ENCODE peak calls at places on chromosomes 6 and 20, in six cellular contexts. One of them, this sample, is unnamed.

GRCh38 chr6:34284563-34285545 is 36.0 kb upstream of the SMIM29 start:
- DNase-seq in left lung: peak
- DNase-seq in cerebellar cortex: no peak
- DNase-seq in anterior cingulate cortex: peak
- DNase-seq in tibial artery: peak
- DNase-seq in AG20443: peak
- DNase-seq in this sample: no peak

GRCh38 chr6:156013155-156013554 is 557.5 kb upstream of the NOX3 start:
- DNase-seq in left lung: no peak
- DNase-seq in cerebellar cortex: no peak
- DNase-seq in anterior cingulate cortex: no peak
- DNase-seq in tibial artery: no peak
- DNase-seq in AG20443: no peak
- DNase-seq in this sample: no peak

GRCh38 chr6:5214570-5215052 is 46.1 kb downstream of the LYRM4 start:
- DNase-seq in left lung: no peak
- DNase-seq in cerebellar cortex: peak
- DNase-seq in anterior cingulate cortex: peak
- DNase-seq in tibial artery: no peak
- DNase-seq in AG20443: peak
- DNase-seq in this sample: peak

GRCh38 chr20:53623454-53624206 is 30.0 kb upstream of the ZNF217 start:
- DNase-seq in left lung: peak
- DNase-seq in cerebellar cortex: peak
- DNase-seq in anterior cingulate cortex: peak
- DNase-seq in tibial artery: peak
- DNase-seq in AG20443: peak
- DNase-seq in this sample: no peak

GRCh38 chr6:14743126-14743464 is 502.8 kb upstream of the JARID2 start:
- DNase-seq in left lung: no peak
- DNase-seq in cerebellar cortex: no peak
- DNase-seq in anterior cingulate cortex: no peak
- DNase-seq in tibial artery: no peak
- DNase-seq in AG20443: peak
- DNase-seq in this sample: no peak

GRCh38 chr20:33450867-33451266 is 7.3 kb upstream of the SNTA1 start:
- DNase-seq in left lung: no peak
- DNase-seq in cerebellar cortex: no peak
- DNase-seq in anterior cingulate cortex: no peak
- DNase-seq in tibial artery: no peak
- DNase-seq in AG20443: peak
- DNase-seq in this sample: no peak

GRCh38 chr6:159871911-159872310 is 18.9 kb upstream of the MAS1 start:
- DNase-seq in left lung: no peak
- DNase-seq in cerebellar cortex: no peak
- DNase-seq in anterior cingulate cortex: no peak
- DNase-seq in tibial artery: no peak
- DNase-seq in AG20443: no peak
- DNase-seq in this sample: no peak

GRCh38 chr6:65819152-65819551 is 112.1 kb upstream of the EYS start:
- DNase-seq in left lung: no peak
- DNase-seq in cerebellar cortex: no peak
- DNase-seq in anterior cingulate cortex: no peak
- DNase-seq in tibial artery: no peak
- DNase-seq in AG20443: no peak
- DNase-seq in this sample: no peak

GRCh38 chr6:77034161-77034560 is 429.1 kb downstream of the HTR1B start:
- DNase-seq in left lung: no peak
- DNase-seq in cerebellar cortex: no peak
- DNase-seq in anterior cingulate cortex: no peak
- DNase-seq in tibial artery: no peak
- DNase-seq in AG20443: peak
- DNase-seq in this sample: no peak

GRCh38 chr20:16477632-16478031 is 95.6 kb downstream of the KIF16B start:
- DNase-seq in left lung: no peak
- DNase-seq in cerebellar cortex: no peak
- DNase-seq in anterior cingulate cortex: no peak
- DNase-seq in tibial artery: no peak
- DNase-seq in AG20443: no peak
- DNase-seq in this sample: no peak

GRCh38 chr6:122673345-122673961 is 63.2 kb downstream of the PKIB start:
- DNase-seq in left lung: no peak
- DNase-seq in cerebellar cortex: no peak
- DNase-seq in anterior cingulate cortex: no peak
- DNase-seq in tibial artery: no peak
- DNase-seq in AG20443: no peak
- DNase-seq in this sample: no peak

GRCh38 chr6:155183095-155183494 is 80.7 kb upstream of the CLDN20 start:
- DNase-seq in left lung: no peak
- DNase-seq in cerebellar cortex: no peak
- DNase-seq in anterior cingulate cortex: no peak
- DNase-seq in tibial artery: no peak
- DNase-seq in AG20443: no peak
- DNase-seq in this sample: no peak

GRCh38 chr6:72776456-72776855 is 154.6 kb downstream of the KCNQ5 start:
- DNase-seq in left lung: no peak
- DNase-seq in cerebellar cortex: no peak
- DNase-seq in anterior cingulate cortex: no peak
- DNase-seq in tibial artery: no peak
- DNase-seq in AG20443: no peak
- DNase-seq in this sample: no peak

GRCh38 chr6:33064723-33065122 is 8.7 kb downstream of the HLA-DPA1 start:
- DNase-seq in left lung: no peak
- DNase-seq in cerebellar cortex: no peak
- DNase-seq in anterior cingulate cortex: no peak
- DNase-seq in tibial artery: no peak
- DNase-seq in AG20443: no peak
- DNase-seq in this sample: no peak

GRCh38 chr6:35140991-35141720 is at the start of gene TCP11:
- DNase-seq in left lung: peak
- DNase-seq in cerebellar cortex: no peak
- DNase-seq in anterior cingulate cortex: no peak
- DNase-seq in tibial artery: no peak
- DNase-seq in AG20443: peak
- DNase-seq in this sample: no peak

GRCh38 chr6:25921525-25922203 is 8.8 kb downstream of the SLC17A2 start:
- DNase-seq in left lung: no peak
- DNase-seq in cerebellar cortex: no peak
- DNase-seq in anterior cingulate cortex: no peak
- DNase-seq in tibial artery: no peak
- DNase-seq in AG20443: no peak
- DNase-seq in this sample: no peak

GRCh38 chr6:38350220-38350619 is 289.5 kb downstream of the BTBD9 start:
- DNase-seq in left lung: no peak
- DNase-seq in cerebellar cortex: no peak
- DNase-seq in anterior cingulate cortex: no peak
- DNase-seq in tibial artery: no peak
- DNase-seq in AG20443: no peak
- DNase-seq in this sample: no peak

GRCh38 chr20:13101276-13101675 is 92.5 kb downstream of the SPTLC3 start:
- DNase-seq in left lung: no peak
- DNase-seq in cerebellar cortex: no peak
- DNase-seq in anterior cingulate cortex: no peak
- DNase-seq in tibial artery: no peak
- DNase-seq in AG20443: no peak
- DNase-seq in this sample: no peak

GRCh38 chr6:41940759-41941279 is 789 bp downstream of the CCND3 start:
- DNase-seq in left lung: peak
- DNase-seq in cerebellar cortex: no peak
- DNase-seq in anterior cingulate cortex: peak
- DNase-seq in tibial artery: no peak
- DNase-seq in AG20443: peak
- DNase-seq in this sample: no peak

GRCh38 chr6:29916741-29917140 is 25.6 kb upstream of the HLA-A start:
- DNase-seq in left lung: no peak
- DNase-seq in cerebellar cortex: no peak
- DNase-seq in anterior cingulate cortex: no peak
- DNase-seq in tibial artery: no peak
- DNase-seq in AG20443: no peak
- DNase-seq in this sample: no peak

GRCh38 chr6:125872259-125872921 is 81.6 kb downstream of the NCOA7 start:
- DNase-seq in left lung: no peak
- DNase-seq in cerebellar cortex: no peak
- DNase-seq in anterior cingulate cortex: no peak
- DNase-seq in tibial artery: no peak
- DNase-seq in AG20443: peak
- DNase-seq in this sample: no peak

GRCh38 chr6:20906938-20907337 is 372.7 kb downstream of the CDKAL1 start:
- DNase-seq in left lung: no peak
- DNase-seq in cerebellar cortex: no peak
- DNase-seq in anterior cingulate cortex: no peak
- DNase-seq in tibial artery: no peak
- DNase-seq in AG20443: no peak
- DNase-seq in this sample: no peak

GRCh38 chr6:101117397-101118185 is 236.5 kb upstream of the ASCC3 start:
- DNase-seq in left lung: no peak
- DNase-seq in cerebellar cortex: peak
- DNase-seq in anterior cingulate cortex: no peak
- DNase-seq in tibial artery: no peak
- DNase-seq in AG20443: peak
- DNase-seq in this sample: no peak

GRCh38 chr6:30411515-30412207 is 66.7 kb downstream of the RPP21 start:
- DNase-seq in left lung: peak
- DNase-seq in cerebellar cortex: peak
- DNase-seq in anterior cingulate cortex: peak
- DNase-seq in tibial artery: no peak
- DNase-seq in AG20443: no peak
- DNase-seq in this sample: no peak

GRCh38 chr6:138455746-138456392 is 43.4 kb downstream of the NHSL1 start:
- DNase-seq in left lung: no peak
- DNase-seq in cerebellar cortex: no peak
- DNase-seq in anterior cingulate cortex: no peak
- DNase-seq in tibial artery: no peak
- DNase-seq in AG20443: no peak
- DNase-seq in this sample: no peak

GRCh38 chr6:28910901-28911680 is 12.7 kb downstream of the TRIM27 start:
- DNase-seq in left lung: no peak
- DNase-seq in cerebellar cortex: no peak
- DNase-seq in anterior cingulate cortex: no peak
- DNase-seq in tibial artery: no peak
- DNase-seq in AG20443: no peak
- DNase-seq in this sample: no peak